ENCODE peak calls at places on chromosome 3, in five cellular contexts. One of them, this sample, is unnamed.

GRCh38 chr3:31550452-31551251 is 17.9 kb downstream of the STT3B start:
- DNase-seq in IMR-90: peak
- DNase-seq in ovary: no peak
- DNase-seq in suprapubic skin: no peak
- DNase-seq in stomach: no peak
- DNase-seq in this sample: no peak

GRCh38 chr3:46897829-46898320 is 20.4 kb downstream of the PTH1R start:
- DNase-seq in IMR-90: no peak
- DNase-seq in ovary: no peak
- DNase-seq in suprapubic skin: no peak
- DNase-seq in stomach: no peak
- DNase-seq in this sample: no peak

GRCh38 chr3:180594631-180595348 is 7.2 kb upstream of the TTC14 start:
- DNase-seq in IMR-90: peak
- DNase-seq in ovary: no peak
- DNase-seq in suprapubic skin: no peak
- DNase-seq in stomach: no peak
- DNase-seq in this sample: no peak

GRCh38 chr3:164550857-164551256 is 527.4 kb downstream of the SI start:
- DNase-seq in IMR-90: no peak
- DNase-seq in ovary: no peak
- DNase-seq in suprapubic skin: no peak
- DNase-seq in stomach: no peak
- DNase-seq in this sample: no peak

GRCh38 chr3:16067837-16068471 is 106.5 kb upstream of the GALNT15 start:
- DNase-seq in IMR-90: peak
- DNase-seq in ovary: no peak
- DNase-seq in suprapubic skin: no peak
- DNase-seq in stomach: no peak
- DNase-seq in this sample: no peak

GRCh38 chr3:4740397-4741105 is 238.7 kb upstream of the BHLHE40 start:
- DNase-seq in IMR-90: no peak
- DNase-seq in ovary: no peak
- DNase-seq in suprapubic skin: peak
- DNase-seq in stomach: no peak
- DNase-seq in this sample: no peak

GRCh38 chr3:169615833-169616232 is 47.7 kb downstream of the MECOM start:
- DNase-seq in IMR-90: no peak
- DNase-seq in ovary: no peak
- DNase-seq in suprapubic skin: no peak
- DNase-seq in stomach: no peak
- DNase-seq in this sample: no peak

GRCh38 chr3:191502583-191502982 is 41.6 kb downstream of the PYDC2 start:
- DNase-seq in IMR-90: no peak
- DNase-seq in ovary: no peak
- DNase-seq in suprapubic skin: no peak
- DNase-seq in stomach: no peak
- DNase-seq in this sample: no peak

GRCh38 chr3:177676947-177677587 is 479.8 kb upstream of the TBL1XR1 start:
- DNase-seq in IMR-90: no peak
- DNase-seq in ovary: no peak
- DNase-seq in suprapubic skin: no peak
- DNase-seq in stomach: no peak
- DNase-seq in this sample: no peak

GRCh38 chr3:20316238-20316637 is 130.2 kb upstream of the SGO1 start:
- DNase-seq in IMR-90: no peak
- DNase-seq in ovary: no peak
- DNase-seq in suprapubic skin: no peak
- DNase-seq in stomach: peak
- DNase-seq in this sample: no peak

GRCh38 chr3:8110966-8111798 is 390.4 kb upstream of the LMCD1 start:
- DNase-seq in IMR-90: peak
- DNase-seq in ovary: peak
- DNase-seq in suprapubic skin: no peak
- DNase-seq in stomach: peak
- DNase-seq in this sample: peak

DNA sequence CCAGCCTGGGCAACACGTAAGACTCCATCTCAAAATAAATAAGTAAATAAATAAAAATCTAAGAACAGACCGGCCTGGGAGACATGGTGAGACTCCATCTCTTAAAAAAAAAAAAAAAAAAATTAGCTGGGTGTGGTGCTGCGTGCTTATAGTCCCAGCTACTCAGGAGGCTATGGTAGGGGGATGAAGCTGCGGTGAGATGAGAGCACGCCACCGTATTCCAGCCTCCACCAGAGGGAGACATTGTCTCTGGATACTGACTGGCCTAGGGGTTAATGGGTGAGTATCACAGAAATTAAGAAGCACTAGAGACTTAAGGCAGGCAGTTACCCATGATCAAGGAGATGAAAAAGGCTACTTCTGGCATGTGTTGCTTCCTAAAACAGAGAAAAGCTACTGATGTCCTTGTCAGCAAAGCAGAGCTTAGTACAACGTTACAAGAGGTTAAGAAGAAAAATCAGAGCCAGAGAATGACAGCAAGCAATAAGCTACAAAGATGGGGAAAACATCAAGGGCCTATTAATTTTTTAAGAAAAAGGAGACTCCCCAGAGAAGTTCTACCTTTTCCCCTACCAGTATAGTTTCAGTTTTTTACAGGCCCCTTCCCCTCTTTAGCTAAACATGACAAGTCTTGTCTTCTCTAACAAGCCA is 8.6 kb downstream of the TFRC start:
- DNase-seq in IMR-90: peak
- DNase-seq in ovary: peak
- DNase-seq in suprapubic skin: no peak
- DNase-seq in stomach: peak
- DNase-seq in this sample: no peak
- TF ChIP-seq POLR2A in IMR-90: peak
- TF ChIP-seq POLR2A in ovary: no peak
- TF ChIP-seq POLR2A in suprapubic skin: no peak
- TF ChIP-seq POLR2A in stomach: no peak
- TF ChIP-seq POLR2A in this sample: no peak

GRCh38 chr3:64023861-64024223 is 548 bp upstream of the PSMD6 start:
- DNase-seq in IMR-90: peak
- DNase-seq in ovary: no peak
- DNase-seq in suprapubic skin: no peak
- DNase-seq in stomach: no peak
- DNase-seq in this sample: no peak

GRCh38 chr3:64019879-64020278 is 3.4 kb downstream of the PSMD6 start:
- DNase-seq in IMR-90: no peak
- DNase-seq in ovary: no peak
- DNase-seq in suprapubic skin: no peak
- DNase-seq in stomach: no peak
- DNase-seq in this sample: no peak

GRCh38 chr3:64026346-64026745 is 3.1 kb upstream of the PSMD6 start:
- DNase-seq in IMR-90: no peak
- DNase-seq in ovary: no peak
- DNase-seq in suprapubic skin: no peak
- DNase-seq in stomach: no peak
- DNase-seq in this sample: no peak

GRCh38 chr3:64022451-64023186 is 675 bp downstream of the PSMD6 start:
- DNase-seq in IMR-90: no peak
- DNase-seq in ovary: no peak
- DNase-seq in suprapubic skin: no peak
- DNase-seq in stomach: no peak
- DNase-seq in this sample: no peak

DNA sequence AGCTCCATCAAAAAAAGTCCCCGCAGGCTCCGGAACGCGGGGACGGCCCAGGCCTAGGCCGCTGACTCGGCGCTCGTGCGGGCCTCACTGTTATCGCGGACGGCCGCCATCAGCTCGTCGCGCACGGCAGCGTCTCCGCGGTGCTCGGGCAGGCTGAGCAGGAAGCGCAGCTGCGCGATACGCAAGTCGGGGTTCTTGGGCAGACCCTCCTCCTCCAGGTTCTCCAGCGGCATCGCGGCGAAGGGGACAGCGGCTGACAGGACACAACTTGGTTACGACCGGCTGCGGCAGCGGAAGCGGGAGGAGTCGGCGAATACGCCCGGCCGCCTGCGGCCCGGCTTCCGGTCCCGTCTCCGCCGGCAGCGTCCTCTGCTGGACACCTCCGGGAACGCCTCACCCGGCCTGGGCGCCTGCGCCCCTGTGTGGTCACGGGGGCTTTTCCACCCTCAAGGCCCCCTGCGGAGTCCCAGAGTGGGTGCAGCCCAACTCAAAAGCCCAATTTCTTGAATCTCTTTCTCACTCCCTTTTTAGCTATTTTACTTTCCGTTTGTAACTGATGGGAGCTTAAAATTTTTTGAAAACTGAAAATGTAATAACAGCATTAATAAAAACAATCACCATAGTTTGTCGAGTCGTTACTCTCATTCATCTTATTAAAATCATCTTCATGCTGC is at the start of gene PSMD6:
- DNase-seq in IMR-90: peak
- DNase-seq in ovary: peak
- DNase-seq in suprapubic skin: peak
- DNase-seq in stomach: peak
- DNase-seq in this sample: peak
- TF ChIP-seq POLR2A in IMR-90: peak
- TF ChIP-seq POLR2A in ovary: peak
- TF ChIP-seq POLR2A in suprapubic skin: no peak
- TF ChIP-seq POLR2A in stomach: no peak
- TF ChIP-seq POLR2A in this sample: no peak

DNA sequence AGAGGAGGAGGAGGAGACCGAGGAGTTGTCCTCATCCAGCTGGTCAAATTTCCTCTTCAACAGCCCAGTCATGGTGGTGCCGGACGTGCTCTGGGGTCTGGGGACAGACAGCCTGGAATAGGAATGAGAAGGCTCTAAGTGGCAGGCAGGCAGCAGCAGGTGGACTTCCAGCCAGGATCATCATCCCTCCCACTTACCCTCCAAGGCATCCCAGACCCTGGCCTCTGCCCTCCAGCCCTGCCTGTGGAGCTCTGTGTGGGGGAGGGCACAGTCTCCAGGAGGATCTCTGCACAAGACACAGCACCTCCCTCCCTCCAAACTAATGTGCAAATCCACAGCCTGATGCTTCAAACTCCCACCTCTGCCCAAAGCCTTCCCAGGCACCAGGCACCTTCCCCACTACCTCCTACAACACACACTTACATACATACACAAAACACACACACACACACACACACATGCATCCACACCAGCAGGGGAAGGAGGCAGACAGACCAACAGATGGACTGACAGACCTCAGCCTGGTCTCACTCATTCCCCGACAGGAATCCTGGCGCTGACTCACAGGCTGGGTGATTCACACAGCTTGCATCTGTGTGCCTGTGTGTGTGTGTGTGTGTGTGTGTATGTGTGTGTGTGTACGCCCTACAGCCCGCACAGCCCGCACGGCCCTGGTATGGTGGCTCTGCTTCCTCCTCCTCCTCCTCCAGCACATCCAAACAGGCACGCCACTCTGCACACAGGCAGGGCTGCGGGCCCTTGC is 6.6 kb downstream of the CSRNP1 start:
- DNase-seq in IMR-90: peak
- DNase-seq in ovary: peak
- DNase-seq in suprapubic skin: peak
- DNase-seq in stomach: peak
- DNase-seq in this sample: peak
- TF ChIP-seq POLR2A in IMR-90: no peak
- TF ChIP-seq POLR2A in ovary: no peak
- TF ChIP-seq POLR2A in suprapubic skin: no peak
- TF ChIP-seq POLR2A in stomach: no peak
- TF ChIP-seq POLR2A in this sample: no peak

GRCh38 chr3:115624029-115624645 is 827 bp downstream of the GAP43 start:
- DNase-seq in IMR-90: no peak
- DNase-seq in ovary: no peak
- DNase-seq in suprapubic skin: no peak
- DNase-seq in stomach: no peak
- DNase-seq in this sample: no peak

GRCh38 chr3:115624898-115625297 is 1.6 kb downstream of the GAP43 start:
- DNase-seq in IMR-90: no peak
- DNase-seq in ovary: no peak
- DNase-seq in suprapubic skin: no peak
- DNase-seq in stomach: no peak
- DNase-seq in this sample: no peak

GRCh38 chr3:115626711-115627110 is 3.4 kb downstream of the GAP43 start:
- DNase-seq in IMR-90: no peak
- DNase-seq in ovary: no peak
- DNase-seq in suprapubic skin: no peak
- DNase-seq in stomach: no peak
- DNase-seq in this sample: no peak

GRCh38 chr3:115627180-115628074 is 4.1 kb downstream of the GAP43 start:
- DNase-seq in IMR-90: no peak
- DNase-seq in ovary: no peak
- DNase-seq in suprapubic skin: no peak
- DNase-seq in stomach: no peak
- DNase-seq in this sample: no peak

DNA sequence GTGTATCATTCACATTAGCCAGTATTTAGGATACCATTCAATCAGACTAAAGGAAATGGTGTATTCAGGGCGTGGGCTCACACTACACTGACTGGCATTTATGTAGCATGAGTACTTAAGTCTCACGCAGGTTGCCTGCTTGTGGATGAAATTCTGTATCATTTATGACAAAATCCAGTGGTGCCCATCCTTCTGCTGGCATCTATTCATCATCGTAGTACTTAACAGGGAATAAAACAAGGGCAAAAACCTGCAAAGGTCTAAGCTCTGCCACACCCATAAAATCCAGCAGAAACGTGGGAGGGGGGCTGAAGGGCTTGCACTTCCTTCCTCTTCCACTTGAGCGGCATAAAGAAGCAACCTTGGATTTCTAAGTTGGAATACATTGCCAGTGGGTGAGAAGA is 2.7 kb downstream of the GAP43 start:
- DNase-seq in IMR-90: no peak
- DNase-seq in ovary: no peak
- DNase-seq in suprapubic skin: no peak
- DNase-seq in stomach: no peak
- DNase-seq in this sample: no peak
- TF ChIP-seq POLR2A in IMR-90: no peak
- TF ChIP-seq POLR2A in ovary: no peak
- TF ChIP-seq POLR2A in suprapubic skin: no peak
- TF ChIP-seq POLR2A in stomach: no peak
- TF ChIP-seq POLR2A in this sample: no peak

GRCh38 chr3:23202921-23203650 is at the start of gene UBE2E2:
- DNase-seq in IMR-90: peak
- DNase-seq in ovary: peak
- DNase-seq in suprapubic skin: peak
- DNase-seq in stomach: peak
- DNase-seq in this sample: no peak
- TF ChIP-seq POLR2A in IMR-90: peak
- TF ChIP-seq POLR2A in ovary: peak
- TF ChIP-seq POLR2A in suprapubic skin: no peak
- TF ChIP-seq POLR2A in stomach: no peak
- TF ChIP-seq POLR2A in this sample: peak

This sample was measured in esophagus squamous epithelium.